ENCODE peak calls at places on chromosomes 6 and 20, in nine cellular contexts. One of them, this sample, is unnamed.

GRCh38 chr6:135592276-135592675 is 94.7 kb upstream of the AHI1 start:
- DNase-seq in tibial nerve: no peak
- DNase-seq in Panc1: no peak
- DNase-seq in fibroblast of mammary gland: no peak
- DNase-seq in uterus: no peak
- DNase-seq in bronchial epithelial cell: no peak
- DNase-seq in HFF-Myc: no peak
- DNase-seq in cardiac fibroblast: no peak
- DNase-seq in astrocyte of the spinal cord: peak; percentile 15
- DNase-seq in this sample: no peak

GRCh38 chr6:86563197-86563596 is 374.1 kb upstream of the HTR1E start:
- DNase-seq in astrocyte of the spinal cord: no peak
- DNase-seq in HFF-Myc: no peak
- DNase-seq in bronchial epithelial cell: no peak
- DNase-seq in Panc1: no peak
- DNase-seq in cardiac fibroblast: no peak
- DNase-seq in fibroblast of mammary gland: no peak
- DNase-seq in tibial nerve: no peak
- DNase-seq in uterus: no peak
- DNase-seq in this sample: no peak

GRCh38 chr20:42442728-42443127 is 747.0 kb downstream of the PTPRT start:
- DNase-seq in bronchial epithelial cell: no peak
- DNase-seq in Panc1: no peak
- DNase-seq in HFF-Myc: no peak
- DNase-seq in astrocyte of the spinal cord: no peak
- DNase-seq in cardiac fibroblast: peak; percentile 10
- DNase-seq in fibroblast of mammary gland: no peak
- DNase-seq in uterus: no peak
- DNase-seq in tibial nerve: no peak
- DNase-seq in this sample: no peak

GRCh38 chr6:78909391-78909790 is 42.0 kb downstream of the IRAK1BP1 start:
- DNase-seq in fibroblast of mammary gland: peak; percentile 73
- DNase-seq in astrocyte of the spinal cord: no peak
- DNase-seq in cardiac fibroblast: peak; percentile 56
- DNase-seq in uterus: no peak
- DNase-seq in bronchial epithelial cell: peak; percentile 76
- DNase-seq in tibial nerve: no peak
- DNase-seq in HFF-Myc: peak; percentile 70
- DNase-seq in Panc1: no peak
- DNase-seq in this sample: no peak

GRCh38 chr6:85669735-85670194 is 27.1 kb upstream of the SYNCRIP start:
- DNase-seq in bronchial epithelial cell: peak; percentile 88
- DNase-seq in cardiac fibroblast: no peak
- DNase-seq in astrocyte of the spinal cord: peak; percentile 65
- DNase-seq in Panc1: no peak
- DNase-seq in uterus: no peak
- DNase-seq in HFF-Myc: no peak
- DNase-seq in tibial nerve: no peak
- DNase-seq in fibroblast of mammary gland: peak; percentile 63
- DNase-seq in this sample: no peak

GRCh38 chr6:30915591-30915946 is 1.5 kb downstream of the VARS2 start:
- DNase-seq in cardiac fibroblast: peak; percentile 83
- DNase-seq in uterus: peak; percentile 37
- DNase-seq in fibroblast of mammary gland: peak; percentile 79
- DNase-seq in astrocyte of the spinal cord: peak; percentile 71
- DNase-seq in tibial nerve: peak; percentile 46
- DNase-seq in Panc1: no peak
- DNase-seq in bronchial epithelial cell: peak; percentile 64
- DNase-seq in HFF-Myc: peak; percentile 56
- DNase-seq in this sample: no peak

GRCh38 chr6:11609324-11610071 is 71.9 kb downstream of the TMEM170B start:
- DNase-seq in bronchial epithelial cell: peak; percentile 41
- DNase-seq in astrocyte of the spinal cord: peak; percentile 96
- DNase-seq in cardiac fibroblast: peak; percentile 96
- DNase-seq in uterus: peak; percentile 58
- DNase-seq in tibial nerve: no peak
- DNase-seq in Panc1: no peak
- DNase-seq in HFF-Myc: no peak
- DNase-seq in fibroblast of mammary gland: peak; percentile 38
- DNase-seq in this sample: no peak

GRCh38 chr6:166570929-166571699 is 15.4 kb downstream of the RAMACL start:
- DNase-seq in HFF-Myc: no peak
- DNase-seq in tibial nerve: no peak
- DNase-seq in fibroblast of mammary gland: no peak
- DNase-seq in Panc1: no peak
- DNase-seq in uterus: no peak
- DNase-seq in cardiac fibroblast: no peak
- DNase-seq in astrocyte of the spinal cord: no peak
- DNase-seq in bronchial epithelial cell: peak; percentile 46
- DNase-seq in this sample: no peak

GRCh38 chr6:44925100-44925739 is 402.9 kb upstream of the RUNX2 start:
- DNase-seq in HFF-Myc: no peak
- DNase-seq in cardiac fibroblast: peak; percentile 46
- DNase-seq in bronchial epithelial cell: peak; percentile 67
- DNase-seq in fibroblast of mammary gland: peak; percentile 14
- DNase-seq in tibial nerve: no peak
- DNase-seq in uterus: no peak
- DNase-seq in Panc1: no peak
- DNase-seq in astrocyte of the spinal cord: peak; percentile 56
- DNase-seq in this sample: no peak

GRCh38 chr6:45970326-45970725 is 45.3 kb downstream of the CLIC5 start:
- DNase-seq in fibroblast of mammary gland: no peak
- DNase-seq in uterus: no peak
- DNase-seq in astrocyte of the spinal cord: no peak
- DNase-seq in cardiac fibroblast: no peak
- DNase-seq in tibial nerve: no peak
- DNase-seq in bronchial epithelial cell: no peak
- DNase-seq in HFF-Myc: no peak
- DNase-seq in Panc1: no peak
- DNase-seq in this sample: no peak

GRCh38 chr20:50346372-50347347 is 156.0 kb downstream of the CEBPB start:
- DNase-seq in uterus: peak; percentile 88
- DNase-seq in astrocyte of the spinal cord: peak; percentile 86
- DNase-seq in HFF-Myc: peak; percentile 63
- DNase-seq in fibroblast of mammary gland: peak; percentile 88
- DNase-seq in cardiac fibroblast: peak; percentile 95
- DNase-seq in bronchial epithelial cell: peak; percentile 56
- DNase-seq in Panc1: no peak
- DNase-seq in tibial nerve: peak; percentile 83
- DNase-seq in this sample: no peak

GRCh38 chr6:34595332-34596090 is 39.4 kb upstream of the SPDEF start:
- DNase-seq in uterus: no peak
- DNase-seq in HFF-Myc: no peak
- DNase-seq in fibroblast of mammary gland: peak; percentile 55
- DNase-seq in bronchial epithelial cell: peak; percentile 81
- DNase-seq in tibial nerve: no peak
- DNase-seq in Panc1: no peak
- DNase-seq in cardiac fibroblast: peak; percentile 51
- DNase-seq in astrocyte of the spinal cord: no peak
- DNase-seq in this sample: no peak

GRCh38 chr20:23335521-23335920 is 15.1 kb upstream of the NXT1 start:
- DNase-seq in Panc1: no peak
- DNase-seq in uterus: no peak
- DNase-seq in fibroblast of mammary gland: no peak
- DNase-seq in HFF-Myc: no peak
- DNase-seq in bronchial epithelial cell: no peak
- DNase-seq in astrocyte of the spinal cord: no peak
- DNase-seq in cardiac fibroblast: no peak
- DNase-seq in tibial nerve: no peak
- DNase-seq in this sample: no peak

GRCh38 chr6:142291512-142291911 is 10.3 kb upstream of the ADGRG6 start:
- DNase-seq in HFF-Myc: no peak
- DNase-seq in fibroblast of mammary gland: no peak
- DNase-seq in tibial nerve: no peak
- DNase-seq in uterus: no peak
- DNase-seq in cardiac fibroblast: no peak
- DNase-seq in Panc1: no peak
- DNase-seq in bronchial epithelial cell: no peak
- DNase-seq in astrocyte of the spinal cord: no peak
- DNase-seq in this sample: no peak

GRCh38 chr20:8601542-8601912 is 467.4 kb upstream of the PLCB4 start:
- DNase-seq in Panc1: no peak
- DNase-seq in cardiac fibroblast: no peak
- DNase-seq in astrocyte of the spinal cord: no peak
- DNase-seq in tibial nerve: no peak
- DNase-seq in uterus: no peak
- DNase-seq in HFF-Myc: no peak
- DNase-seq in fibroblast of mammary gland: no peak
- DNase-seq in bronchial epithelial cell: peak; percentile 32
- DNase-seq in this sample: no peak

GRCh38 chr6:111686249-111686997 is 80.7 kb upstream of the TRAF3IP2 start:
- DNase-seq in bronchial epithelial cell: no peak
- DNase-seq in fibroblast of mammary gland: no peak
- DNase-seq in tibial nerve: no peak
- DNase-seq in HFF-Myc: no peak
- DNase-seq in cardiac fibroblast: no peak
- DNase-seq in astrocyte of the spinal cord: peak; percentile 20
- DNase-seq in Panc1: no peak
- DNase-seq in uterus: no peak
- DNase-seq in this sample: no peak

GRCh38 chr6:38776515-38776914 is 61.4 kb downstream of the DNAH8 start:
- DNase-seq in tibial nerve: no peak
- DNase-seq in HFF-Myc: peak; percentile 11
- DNase-seq in cardiac fibroblast: no peak
- DNase-seq in uterus: no peak
- DNase-seq in fibroblast of mammary gland: peak; percentile 24
- DNase-seq in Panc1: no peak
- DNase-seq in bronchial epithelial cell: peak; percentile 61
- DNase-seq in astrocyte of the spinal cord: peak; percentile 29
- DNase-seq in this sample: no peak

DNA sequence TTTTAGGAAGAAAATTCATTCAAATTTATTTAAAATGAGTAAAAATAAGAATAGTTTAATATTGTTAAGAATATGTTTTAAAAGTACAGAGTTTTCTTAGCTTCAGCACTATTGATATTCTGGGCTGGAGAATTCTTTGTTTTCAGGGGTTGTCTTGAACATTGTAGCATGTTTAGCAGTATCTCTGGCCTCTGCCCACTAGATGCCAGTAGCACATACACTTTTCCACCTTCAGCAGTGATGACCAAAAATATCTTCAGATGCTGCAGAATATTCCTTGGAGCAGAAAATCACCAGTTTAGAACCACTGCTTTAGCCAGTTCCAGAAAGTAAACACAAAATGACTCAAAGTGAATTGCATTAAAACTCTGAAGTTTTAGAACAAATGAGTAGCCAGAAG is 19.4 kb upstream of the SDHAF4 start:
- DNase-seq in uterus: no peak
- DNase-seq in bronchial epithelial cell: peak; percentile 11
- DNase-seq in fibroblast of mammary gland: peak; percentile 24
- DNase-seq in HFF-Myc: no peak
- DNase-seq in tibial nerve: no peak
- DNase-seq in Panc1: no peak
- DNase-seq in cardiac fibroblast: peak; percentile 46
- DNase-seq in astrocyte of the spinal cord: peak; percentile 28
- DNase-seq in this sample: no peak
- TF ChIP-seq CTCF in uterus: no peak
- TF ChIP-seq CTCF in bronchial epithelial cell: peak; percentile 13
- TF ChIP-seq CTCF in fibroblast of mammary gland: peak; percentile 33
- TF ChIP-seq CTCF in HFF-Myc: peak; percentile 35
- TF ChIP-seq CTCF in tibial nerve: no peak
- TF ChIP-seq CTCF in Panc1: peak; percentile 63
- TF ChIP-seq CTCF in cardiac fibroblast: peak; percentile 29
- TF ChIP-seq CTCF in astrocyte of the spinal cord: peak; percentile 60
- TF ChIP-seq CTCF in this sample: no peak

GRCh38 chr6:169564453-169565240 is 137.2 kb downstream of the WDR27 start:
- DNase-seq in tibial nerve: no peak
- DNase-seq in uterus: no peak
- DNase-seq in cardiac fibroblast: no peak
- DNase-seq in bronchial epithelial cell: no peak
- DNase-seq in HFF-Myc: no peak
- DNase-seq in astrocyte of the spinal cord: no peak
- DNase-seq in Panc1: no peak
- DNase-seq in fibroblast of mammary gland: no peak
- DNase-seq in this sample: no peak
- TF ChIP-seq CTCF in tibial nerve: no peak
- TF ChIP-seq CTCF in uterus: no peak
- TF ChIP-seq CTCF in cardiac fibroblast: no peak
- TF ChIP-seq CTCF in bronchial epithelial cell: no peak
- TF ChIP-seq CTCF in HFF-Myc: no peak
- TF ChIP-seq CTCF in astrocyte of the spinal cord: no peak
- TF ChIP-seq CTCF in Panc1: no peak
- TF ChIP-seq CTCF in fibroblast of mammary gland: no peak
- TF ChIP-seq CTCF in this sample: no peak

DNA sequence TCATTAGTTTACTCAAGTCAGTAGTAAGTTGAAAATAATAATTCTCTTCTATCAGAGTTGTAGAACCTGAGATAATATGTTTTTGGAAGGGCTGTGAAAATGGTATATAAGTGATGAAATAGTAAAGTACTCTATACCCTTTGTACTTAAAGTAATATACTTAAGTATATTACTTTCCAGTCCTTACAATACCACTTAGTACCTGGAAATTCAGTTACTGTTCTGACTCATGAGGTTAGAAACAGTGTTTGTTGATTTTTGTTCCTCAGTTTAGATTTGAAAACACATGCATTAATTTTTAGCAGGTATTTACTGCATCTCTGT is 10.1 kb downstream of the TULP4 start:
- DNase-seq in HFF-Myc: no peak
- DNase-seq in bronchial epithelial cell: peak; percentile 19
- DNase-seq in fibroblast of mammary gland: no peak
- DNase-seq in Panc1: no peak
- DNase-seq in uterus: no peak
- DNase-seq in astrocyte of the spinal cord: no peak
- DNase-seq in tibial nerve: no peak
- DNase-seq in cardiac fibroblast: no peak
- DNase-seq in this sample: no peak
- TF ChIP-seq CTCF in HFF-Myc: no peak
- TF ChIP-seq CTCF in bronchial epithelial cell: no peak
- TF ChIP-seq CTCF in fibroblast of mammary gland: no peak
- TF ChIP-seq CTCF in Panc1: no peak
- TF ChIP-seq CTCF in uterus: no peak
- TF ChIP-seq CTCF in astrocyte of the spinal cord: no peak
- TF ChIP-seq CTCF in tibial nerve: no peak
- TF ChIP-seq CTCF in cardiac fibroblast: no peak
- TF ChIP-seq CTCF in this sample: no peak

DNA sequence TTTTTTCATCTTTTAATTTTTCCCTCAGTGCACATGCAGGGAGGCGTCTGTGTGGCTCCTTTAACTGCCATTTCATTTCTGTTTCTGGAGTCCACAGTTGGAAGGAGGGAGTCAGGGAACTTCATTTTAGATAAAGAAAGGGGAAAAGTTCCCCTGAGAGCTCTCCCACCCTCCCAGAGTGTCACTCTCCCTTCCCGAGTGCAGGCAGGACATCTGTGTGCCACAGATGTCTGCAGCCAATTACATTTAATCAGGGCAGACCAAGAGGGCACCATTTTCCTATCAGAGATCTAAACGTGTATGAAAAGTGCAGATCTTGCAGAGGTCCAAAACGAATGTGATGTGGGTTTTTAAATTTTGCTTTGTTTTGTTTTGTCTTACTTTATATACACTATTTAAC is 96.6 kb downstream of the PXDC1 start:
- DNase-seq in tibial nerve: no peak
- DNase-seq in fibroblast of mammary gland: no peak
- DNase-seq in astrocyte of the spinal cord: no peak
- DNase-seq in HFF-Myc: no peak
- DNase-seq in uterus: no peak
- DNase-seq in cardiac fibroblast: no peak
- DNase-seq in bronchial epithelial cell: no peak
- DNase-seq in Panc1: no peak
- DNase-seq in this sample: no peak
- TF ChIP-seq CTCF in tibial nerve: no peak
- TF ChIP-seq CTCF in fibroblast of mammary gland: no peak
- TF ChIP-seq CTCF in astrocyte of the spinal cord: no peak
- TF ChIP-seq CTCF in HFF-Myc: no peak
- TF ChIP-seq CTCF in uterus: no peak
- TF ChIP-seq CTCF in cardiac fibroblast: no peak
- TF ChIP-seq CTCF in bronchial epithelial cell: no peak
- TF ChIP-seq CTCF in Panc1: no peak
- TF ChIP-seq CTCF in this sample: no peak

GRCh38 chr6:72348926-72349325 is 272.9 kb upstream of the KCNQ5 start:
- DNase-seq in uterus: no peak
- DNase-seq in tibial nerve: no peak
- DNase-seq in bronchial epithelial cell: peak; percentile 33
- DNase-seq in cardiac fibroblast: peak; percentile 48
- DNase-seq in HFF-Myc: no peak
- DNase-seq in Panc1: no peak
- DNase-seq in astrocyte of the spinal cord: peak; percentile 77
- DNase-seq in fibroblast of mammary gland: peak; percentile 68
- DNase-seq in this sample: no peak
- TF ChIP-seq CTCF in uterus: no peak
- TF ChIP-seq CTCF in tibial nerve: no peak
- TF ChIP-seq CTCF in bronchial epithelial cell: no peak
- TF ChIP-seq CTCF in cardiac fibroblast: no peak
- TF ChIP-seq CTCF in HFF-Myc: no peak
- TF ChIP-seq CTCF in Panc1: no peak
- TF ChIP-seq CTCF in astrocyte of the spinal cord: no peak
- TF ChIP-seq CTCF in fibroblast of mammary gland: no peak
- TF ChIP-seq CTCF in this sample: no peak